ENCODE peak calls at places on chromosomes 4 and X, in four cellular contexts. Z, Y, J and B are unnamed samples.

GRCh38 chr4:152117054-152117453 is 356.2 kb upstream of the GATB start:
- DNase-seq in Z (no peak), Y (no peak), J (no peak), B (no peak)

GRCh38 chrX:102720237-102721168 is at the start of gene GPRASP3:
- DNase-seq in Z (peak), Y (peak), J (peak), B (peak)

GRCh38 chr4:2408401-2408958 is 10.0 kb downstream of the ZFYVE28 start:
- DNase-seq in Z (peak), Y (no peak), J (no peak), B (peak)

GRCh38 chr4:7193040-7193958 is 961 bp downstream of the SORCS2 start:
- DNase-seq in Z (peak), Y (peak), J (no peak), B (no peak)

GRCh38 chrX:131704136-131704695 is 160.3 kb downstream of the OR13H1 start:
- DNase-seq in Z (peak), Y (peak), J (no peak), B (peak)

GRCh38 chr4:166315721-166316467 is 442.9 kb downstream of the TLL1 start:
- DNase-seq in Z (no peak), Y (no peak), J (no peak), B (no peak)

GRCh38 chr4:11876104-11876503 is 447.4 kb upstream of the HS3ST1 start:
- DNase-seq in Z (no peak), Y (no peak), J (no peak), B (no peak)

GRCh38 chrX:118448273-118448783 is 47.3 kb upstream of the DOCK11 start:
- DNase-seq in Z (no peak), Y (no peak), J (no peak), B (no peak)

GRCh38 chr4:185128272-185129119 is 14.6 kb upstream of the SLC25A4 start:
- DNase-seq in Z (peak), Y (peak), J (no peak), B (peak)

GRCh38 chr4:22474636-22475310 is 41.1 kb downstream of the ADGRA3 start:
- DNase-seq in Z (no peak), Y (no peak), J (no peak), B (no peak)

GRCh38 chrX:72048515-72049455 is 82.9 kb downstream of the RTL5 start:
- DNase-seq in Z (peak), Y (no peak), J (no peak), B (no peak)

GRCh38 chr4:7691992-7692391 is 247.7 kb downstream of the AFAP1 start:
- DNase-seq in Z (no peak), Y (no peak), J (no peak), B (no peak)

GRCh38 chr4:103012594-103012993 is 6.9 kb downstream of the SLC9B1 start:
- DNase-seq in Z (no peak), Y (no peak), J (no peak), B (no peak)

DNA sequence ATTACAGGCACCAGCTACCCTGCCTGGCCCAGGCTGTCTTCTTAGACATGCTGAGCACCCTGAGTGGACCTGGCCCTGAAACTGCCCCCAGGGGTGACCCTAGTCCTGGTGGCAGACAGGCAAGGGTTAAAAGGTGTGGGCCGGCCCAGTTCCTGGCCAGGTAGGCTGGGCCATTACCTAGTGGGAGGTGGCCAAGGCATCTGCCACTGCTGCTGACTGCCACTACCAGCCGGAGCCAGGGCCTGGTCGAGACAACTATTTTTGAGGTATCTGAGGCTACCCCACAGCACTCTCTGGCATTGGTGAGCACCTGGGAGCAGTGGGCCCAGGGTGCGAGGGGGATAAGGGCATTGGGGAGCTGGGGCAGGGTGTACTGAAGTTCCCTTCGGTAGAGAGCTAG is at the start of gene CCDC120:
- DNase-seq in Z (no peak), Y (no peak), J (no peak), B (no peak)
- H3K4me3 ChIP-seq in Z (no peak), Y (no peak), J (no peak), B (peak)

GRCh38 chrX:138853936-138854335 is 142.4 kb upstream of the FGF13 start:
- DNase-seq in Z (no peak), Y (no peak), J (no peak), B (no peak)
- H3K27ac ChIP-seq in Z (no peak), Y (no peak), J (no peak), B (no peak)

GRCh38 chrX:1685460-1685859 is 70.6 kb downstream of the ASMT start:
- DNase-seq in Z (no peak), Y (no peak), J (no peak), B (no peak)
- H3K4me3 ChIP-seq in Z (no peak), Y (no peak), J (no peak), B (no peak)

GRCh38 chrX:65588795-65589194 is 54.2 kb upstream of the LAS1L start:
- DNase-seq in Z (no peak), Y (no peak), J (no peak), B (no peak)
- H3K27ac ChIP-seq in Z (no peak), Y (no peak), J (no peak), B (no peak)